ENCODE peak calls at places on chromosomes 1 and 21, in nine cellular contexts. F is heart left ventricle, E is breast epithelium, Z is GM12891, H is spleen, B is endothelial cell of umbilical vein, T is ovary, O is sigmoid colon, C is tibial nerve. J is an unnamed sample.

GRCh38 chr1:153540394-153541361 is at the start of gene S100A5:
- DNase-seq in F (no peak), E (no peak), Z (no peak), H (peak; percentile 82), B (no peak), T (peak; percentile 16), O (peak; percentile 68), C (no peak), J (no peak)

GRCh38 chr1:178645157-178645825 is 79.8 kb upstream of the RALGPS2 start:
- DNase-seq in F (no peak), E (no peak), Z (no peak), H (no peak), B (no peak), T (no peak), O (no peak), C (no peak), J (no peak)

GRCh38 chr1:207308451-207309190 is 12.9 kb upstream of the CD55 start:
- DNase-seq in F (no peak), E (no peak), Z (no peak), H (no peak), B (no peak), T (no peak), O (no peak), C (no peak), J (no peak)

GRCh38 chr21:44370771-44371410 is 17.5 kb downstream of the TRPM2 start:
- DNase-seq in F (no peak), E (no peak), Z (no peak), H (peak; percentile 75), B (no peak), T (no peak), O (peak; percentile 52), C (no peak), J (no peak)

GRCh38 chr1:70930062-70930461 is 117.6 kb downstream of the PTGER3 start:
- DNase-seq in F (no peak), E (no peak), Z (no peak), H (no peak), B (no peak), T (no peak), O (no peak), C (no peak), J (no peak)

GRCh38 chr1:116515702-116516101 is 55.1 kb downstream of the CD58 start:
- DNase-seq in F (no peak), E (no peak), Z (no peak), H (no peak), B (no peak), T (no peak), O (no peak), C (no peak), J (no peak)

GRCh38 chr1:203536981-203537455 is 43.1 kb downstream of the OPTC start:
- DNase-seq in F (no peak), E (no peak), Z (no peak), H (no peak), B (no peak), T (no peak), O (no peak), C (peak; percentile 77), J (peak; percentile 23)

GRCh38 chr21:23452384-23453083 is 2154.7 kb downstream of the MRPL39 start:
- DNase-seq in F (no peak), E (no peak), Z (no peak), H (no peak), B (no peak), T (no peak), O (no peak), C (no peak), J (no peak)

GRCh38 chr1:71097428-71097827 is 16.6 kb upstream of the ZRANB2 start:
- DNase-seq in F (no peak), E (no peak), Z (no peak), H (no peak), B (no peak), T (no peak), O (no peak), C (no peak), J (no peak)

GRCh38 chr1:181251713-181252075 is 163.2 kb downstream of the IER5 start:
- DNase-seq in F (no peak), E (no peak), Z (no peak), H (no peak), B (no peak), T (no peak), O (no peak), C (no peak), J (no peak)

GRCh38 chr1:10631121-10631810 is 156.5 kb downstream of the PEX14 start:
- DNase-seq in F (no peak), E (no peak), Z (no peak), H (peak; percentile 66), B (no peak), T (peak; percentile 17), O (peak; percentile 61), C (no peak), J (no peak)

GRCh38 chr1:1773874-1774273 is 4.4 kb downstream of the NADK start:
- DNase-seq in F (no peak), E (no peak), Z (no peak), H (no peak), B (no peak), T (no peak), O (no peak), C (no peak), J (no peak)

GRCh38 chr1:22801753-22802152 is 91.1 kb downstream of the EPHB2 start:
- DNase-seq in F (no peak), E (no peak), Z (no peak), H (no peak), B (no peak), T (no peak), O (no peak), C (no peak), J (no peak)
- TF ChIP-seq POLR2A in F (no peak), E (no peak), Z (no peak), H (no peak), B (no peak), T (no peak), O (no peak), C (no peak), J (no peak)

DNA sequence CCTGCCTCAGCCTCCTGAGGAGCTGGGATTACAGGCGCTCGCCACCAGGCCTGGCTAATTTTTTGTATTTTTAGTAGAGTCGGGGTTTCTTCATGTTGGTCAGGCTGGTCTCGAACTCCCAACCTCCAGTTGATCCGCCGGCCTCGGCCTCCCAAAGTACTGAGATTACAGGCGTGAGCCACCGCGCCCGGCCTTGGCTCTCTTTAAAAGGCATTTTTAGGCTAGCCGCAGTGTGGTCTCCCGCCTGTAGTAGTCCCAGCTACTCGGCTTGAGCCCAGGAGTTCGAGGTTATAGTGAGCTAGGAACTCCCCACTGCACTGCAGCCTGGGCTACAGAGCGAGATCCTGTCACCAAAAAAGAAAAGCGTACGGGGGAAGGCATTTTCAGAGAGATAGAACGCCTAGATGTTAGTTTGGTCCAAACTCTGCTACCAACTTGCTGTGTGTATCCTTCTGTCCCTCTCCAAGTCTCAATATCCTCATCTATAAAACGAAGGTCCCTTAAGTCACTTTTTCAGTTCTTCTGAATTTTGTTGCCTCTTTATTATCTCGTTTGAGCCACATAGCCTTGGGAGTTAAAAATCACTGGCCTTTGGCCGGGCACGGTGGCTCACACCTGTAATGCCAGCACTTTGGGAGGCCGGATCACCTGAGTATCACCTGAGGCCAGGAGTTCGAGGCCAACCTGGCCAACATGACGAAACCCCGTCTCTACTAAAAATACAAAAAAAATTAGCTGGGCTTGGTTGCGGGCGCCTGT is 734 bp downstream of the MED18 start:
- DNase-seq in F (peak; percentile 20), E (no peak), Z (no peak), H (peak; percentile 86), B (peak; percentile 25), T (peak; percentile 27), O (peak; percentile 21), C (peak; percentile 8), J (peak; percentile 31)
- TF ChIP-seq POLR2A in F (no peak), E (no peak), Z (peak; percentile 41), H (no peak), B (no peak), T (no peak), O (no peak), C (no peak), J (no peak)

GRCh38 chr1:50529510-50529909 is 106.3 kb upstream of the DMRTA2 start:
- DNase-seq in F (no peak), E (no peak), Z (no peak), H (no peak), B (no peak), T (no peak), O (no peak), C (no peak), J (no peak)

GRCh38 chr1:50531027-50531426 is 107.8 kb upstream of the DMRTA2 start:
- DNase-seq in F (no peak), E (no peak), Z (no peak), H (no peak), B (peak; percentile 21), T (no peak), O (no peak), C (no peak), J (no peak)

GRCh38 chr1:50523548-50523947 is 100.3 kb upstream of the DMRTA2 start:
- DNase-seq in F (no peak), E (no peak), Z (no peak), H (no peak), B (no peak), T (no peak), O (no peak), C (no peak), J (no peak)

GRCh38 chr1:50526431-50526830 is 103.2 kb upstream of the DMRTA2 start:
- DNase-seq in F (no peak), E (no peak), Z (no peak), H (no peak), B (no peak), T (no peak), O (no peak), C (no peak), J (no peak)

GRCh38 chr1:50527249-50527986 is 104.2 kb upstream of the DMRTA2 start:
- DNase-seq in F (no peak), E (no peak), Z (no peak), H (no peak), B (no peak), T (no peak), O (no peak), C (no peak), J (no peak)
- TF ChIP-seq POLR2A in F (no peak), E (no peak), Z (no peak), H (no peak), B (no peak), T (no peak), O (no peak), C (no peak), J (no peak)

GRCh38 chr1:151990058-151990855 is 3.4 kb downstream of the S100A10 start:
- DNase-seq in F (no peak), E (no peak), Z (no peak), H (no peak), B (peak; percentile 13), T (no peak), O (no peak), C (no peak), J (no peak)

GRCh38 chr1:151986501-151987190 is 7.0 kb downstream of the S100A10 start:
- DNase-seq in F (no peak), E (no peak), Z (no peak), H (no peak), B (no peak), T (no peak), O (no peak), C (no peak), J (no peak)

GRCh38 chr1:151989131-151989868 is 4.4 kb downstream of the S100A10 start:
- DNase-seq in F (no peak), E (no peak), Z (no peak), H (no peak), B (peak; percentile 72), T (no peak), O (peak; percentile 87), C (peak; percentile 35), J (peak; percentile 76)

GRCh38 chr1:151990856-151991198 is 2.8 kb downstream of the S100A10 start:
- DNase-seq in F (peak; percentile 51), E (peak; percentile 53), Z (no peak), H (no peak), B (peak; percentile 80), T (peak; percentile 55), O (peak; percentile 74), C (peak; percentile 61), J (peak; percentile 71)

GRCh38 chr1:151988405-151988851 is 5.2 kb downstream of the S100A10 start:
- DNase-seq in F (no peak), E (no peak), Z (no peak), H (no peak), B (peak; percentile 83), T (no peak), O (no peak), C (no peak), J (no peak)
- TF ChIP-seq POLR2A in F (no peak), E (no peak), Z (no peak), H (no peak), B (peak; percentile 65), T (no peak), O (no peak), C (no peak), J (no peak)